ENCODE peak calls at places on chromosome 12, in six cellular contexts. G is GM12892, Q is K562, Z is H1, K is HepG2, W is GM12878. F is an unnamed sample.

GRCh38 chr12:119288559-119288958 is 46.0 kb upstream of the CCDC60 start:
- DNase-seq in G (no peak), Q (no peak), Z (no peak), K (no peak), W (no peak), F (no peak)

GRCh38 chr12:132214161-132214476 is 69.9 kb downstream of the NOC4L start:
- DNase-seq in G (no peak), Q (no peak), Z (no peak), K (no peak), W (no peak), F (no peak)

GRCh38 chr12:44546037-44546436 is 330.1 kb downstream of the NELL2 start:
- DNase-seq in G (no peak), Q (no peak), Z (no peak), K (no peak), W (no peak), F (no peak)

GRCh38 chr12:128637616-128638606 is 185.8 kb downstream of the SLC15A4 start:
- DNase-seq in G (no peak), Q (no peak), Z (no peak), K (no peak), W (peak; percentile 43), F (no peak)

GRCh38 chr12:103884316-103884715 is 43.3 kb upstream of the NT5DC3 start:
- DNase-seq in G (peak; percentile 25), Q (peak; percentile 25), Z (no peak), K (no peak), W (no peak), F (no peak)

GRCh38 chr12:50507930-50508329 is 3.1 kb downstream of the DIP2B start:
- DNase-seq in G (no peak), Q (no peak), Z (no peak), K (no peak), W (no peak), F (no peak)

GRCh38 chr12:50099302-50100008 is 4.4 kb upstream of the GPD1 start:
- DNase-seq in G (no peak), Q (no peak), Z (no peak), K (no peak), W (no peak), F (no peak)

GRCh38 chr12:80864046-80864735 is 73.5 kb downstream of the LIN7A start:
- DNase-seq in G (no peak), Q (no peak), Z (no peak), K (no peak), W (no peak), F (no peak)

GRCh38 chr12:71947645-71948105 is 9.0 kb downstream of the TPH2 start:
- DNase-seq in G (no peak), Q (no peak), Z (peak; percentile 77), K (peak; percentile 85), W (no peak), F (no peak)

GRCh38 chr12:107320031-107320928 is 226.9 kb upstream of the CRY1 start:
- DNase-seq in G (no peak), Q (no peak), Z (no peak), K (peak; percentile 69), W (no peak), F (peak; percentile 19)

GRCh38 chr12:47980779-47981495 is 17.5 kb downstream of the TMEM106C start:
- DNase-seq in G (no peak), Q (no peak), Z (no peak), K (no peak), W (no peak), F (no peak)

GRCh38 chr12:94689002-94689645 is 38.8 kb upstream of the TMCC3 start:
- DNase-seq in G (no peak), Q (no peak), Z (no peak), K (no peak), W (no peak), F (no peak)

GRCh38 chr12:572532-572899 is 90.7 kb downstream of the NINJ2 start:
- DNase-seq in G (no peak), Q (no peak), Z (no peak), K (peak; percentile 27), W (no peak), F (no peak)

GRCh38 chr12:24491968-24492367 is 456.9 kb downstream of the BCAT1 start:
- DNase-seq in G (no peak), Q (no peak), Z (no peak), K (no peak), W (no peak), F (no peak)

GRCh38 chr12:14768823-14769405 is 34.4 kb downstream of the WBP11 start:
- DNase-seq in G (peak; percentile 2), Q (no peak), Z (no peak), K (no peak), W (peak; percentile 30), F (no peak)

GRCh38 chr12:130041983-130042812 is 120.1 kb upstream of the FZD10 start:
- DNase-seq in G (no peak), Q (peak; percentile 64), Z (no peak), K (no peak), W (no peak), F (no peak)

GRCh38 chr12:55935742-55936151 is 4.8 kb downstream of the DGKA start:
- DNase-seq in G (no peak), Q (no peak), Z (no peak), K (no peak), W (no peak), F (no peak)

GRCh38 chr12:31120392-31121008 is 46.8 kb downstream of the DDX11 start:
- DNase-seq in G (no peak), Q (no peak), Z (no peak), K (no peak), W (no peak), F (no peak)

GRCh38 chr12:43066471-43066870 is 476.9 kb upstream of the PRICKLE1 start:
- DNase-seq in G (no peak), Q (no peak), Z (no peak), K (no peak), W (no peak), F (no peak)

GRCh38 chr12:88472248-88472647 is 108.0 kb downstream of the KITLG start:
- DNase-seq in G (no peak), Q (no peak), Z (no peak), K (no peak), W (no peak), F (no peak)

GRCh38 chr12:44497044-44497443 is 379.1 kb downstream of the NELL2 start:
- DNase-seq in G (no peak), Q (no peak), Z (no peak), K (no peak), W (no peak), F (no peak)

GRCh38 chr12:14773685-14774073 is 29.6 kb downstream of the WBP11 start:
- DNase-seq in G (peak; percentile 5), Q (no peak), Z (no peak), K (no peak), W (peak; percentile 48), F (no peak)

GRCh38 chr12:116068371-116068770 is 209.1 kb downstream of the MED13L start:
- DNase-seq in G (no peak), Q (no peak), Z (no peak), K (no peak), W (no peak), F (no peak)

GRCh38 chr12:6943387-6943718 is 263 bp upstream of the RNU7-1 start:
- DNase-seq in G (peak; percentile 91), Q (peak; percentile 69), Z (no peak), K (peak; percentile 88), W (no peak), F (peak; percentile 90)

GRCh38 chr12:6946033-6946919 is 2.5 kb downstream of the C12orf57 start:
- DNase-seq in G (no peak), Q (peak; percentile 62), Z (no peak), K (peak; percentile 96), W (peak; percentile 80), F (no peak)

GRCh38 chr12:6943719-6944380 is at the start of the genes C12orf57 and RNU7-1:
- DNase-seq in G (no peak), Q (peak; percentile 54), Z (no peak), K (peak; percentile 94), W (peak; percentile 93), F (peak; percentile 65)

GRCh38 chr12:6945613-6946012 is 1.8 kb downstream of the C12orf57 start:
- DNase-seq in G (no peak), Q (no peak), Z (no peak), K (no peak), W (no peak), F (no peak)

GRCh38 chr12:6944381-6945186 is 762 bp downstream of the C12orf57 start:
- DNase-seq in G (peak; percentile 74), Q (peak; percentile 57), Z (no peak), K (peak; percentile 90), W (peak; percentile 85), F (peak; percentile 73)
- TF ChIP-seq POLR2AphosphoS5 in G (no peak), Q (no peak), Z (peak; percentile 59), K (no peak), W (no peak), F (no peak)

DNA sequence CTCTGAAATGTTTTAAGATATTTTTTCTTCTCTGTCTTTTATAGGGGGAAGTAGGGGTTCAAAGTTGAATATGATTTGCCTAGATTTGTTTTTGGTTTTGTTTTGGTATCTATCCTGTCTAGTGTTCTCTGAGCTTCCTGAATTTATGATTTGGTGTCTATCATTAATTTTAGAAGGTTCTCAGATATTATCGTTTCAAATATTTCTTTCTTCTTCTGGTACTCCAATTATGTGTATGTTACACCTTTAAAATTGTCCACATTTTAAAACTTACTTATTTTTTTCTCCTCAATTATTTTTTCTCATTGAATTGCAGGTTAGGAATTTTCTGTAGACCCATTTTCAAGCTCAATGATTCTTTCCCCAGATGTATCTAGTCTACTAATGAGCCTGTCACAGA is 13.8 kb upstream of the DCN start:
- DNase-seq in G (no peak), Q (no peak), Z (no peak), K (no peak), W (no peak), F (no peak)
- TF ChIP-seq TAF1 in G (no peak), Q (no peak), Z (no peak), K (no peak), W (no peak), F (no peak)

GRCh38 chr12:28851781-28852180 is 297.3 kb upstream of the FAR2 start:
- DNase-seq in G (no peak), Q (no peak), Z (no peak), K (no peak), W (no peak), F (no peak)
- TF ChIP-seq POLR2A in G (no peak), Q (no peak), Z (no peak), K (no peak), W (no peak), F (no peak)

GRCh38 chr12:9120487-9121184 is 4.9 kb upstream of the A2M start:
- DNase-seq in G (no peak), Q (no peak), Z (no peak), K (no peak), W (no peak), F (no peak)

GRCh38 chr12:9114946-9115345 is 773 bp downstream of the A2M start:
- DNase-seq in G (no peak), Q (no peak), Z (no peak), K (peak; percentile 21), W (no peak), F (no peak)

GRCh38 chr12:9122166-9122609 is 6.5 kb upstream of the A2M start:
- DNase-seq in G (no peak), Q (no peak), Z (no peak), K (peak; percentile 99), W (no peak), F (no peak)

GRCh38 chr12:9115731-9116689 is at the start of gene A2M:
- DNase-seq in G (no peak), Q (no peak), Z (no peak), K (peak; percentile 95), W (no peak), F (no peak)

DNA sequence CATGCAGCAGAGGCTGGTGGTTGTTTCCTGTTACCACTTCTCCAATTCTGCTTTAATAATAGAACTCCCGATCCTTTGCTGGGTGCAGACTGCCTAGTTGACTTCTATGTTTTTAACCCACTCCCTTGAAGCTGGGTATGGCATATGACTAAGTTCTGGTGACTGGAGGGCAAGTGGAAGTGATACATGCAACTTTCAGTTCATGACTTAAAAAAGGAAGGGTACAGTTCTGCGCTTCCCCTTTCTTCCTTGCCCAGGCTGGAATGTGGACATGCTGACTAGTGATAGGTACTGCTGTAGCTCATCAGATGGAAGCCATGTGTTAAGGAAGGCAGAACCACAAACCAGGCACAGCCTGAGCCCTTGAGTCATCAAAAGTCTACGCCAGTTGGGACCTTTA is 2.4 kb upstream of the A2M start:
- DNase-seq in G (no peak), Q (no peak), Z (no peak), K (no peak), W (peak; percentile 49), F (no peak)
- TF ChIP-seq POLR2AphosphoS5 in G (no peak), Q (no peak), Z (no peak), K (no peak), W (no peak), F (no peak)